ENCODE peak calls at places on chromosomes 3 and 15, in eight cellular contexts. L is kidney epithelial cell; M is suprapubic skin; H is CD8-positive, alpha-beta T cell; G is sigmoid colon; Z is cardiac muscle cell; X is lower leg skin; K is body of pancreas. A is an unnamed sample.

GRCh38 chr15:65579762-65580161 is 31.2 kb downstream of the INTS14 start:
- DNase-seq in Z (no peak), G (no peak), L (no peak), K (no peak), M (no peak), H (no peak), X (no peak), A (no peak)

GRCh38 chr3:49725906-49726681 is 2.3 kb upstream of the GMPPB start:
- DNase-seq in Z (no peak), X (peak), H (no peak), G (no peak), K (no peak), M (peak), L (no peak), A (no peak)

GRCh38 chr3:115239717-115240116 is 92.6 kb upstream of the ZBTB20 start:
- DNase-seq in M (no peak), G (peak), Z (no peak), H (no peak), K (peak), L (peak), X (peak), A (no peak)

GRCh38 chr3:191020730-191021405 is 158.4 kb upstream of the GMNC start:
- DNase-seq in Z (no peak), G (no peak), X (no peak), L (no peak), M (no peak), H (no peak), K (no peak), A (no peak)

GRCh38 chr3:157469571-157470294 is 33.1 kb downstream of the PTX3 start:
- DNase-seq in M (no peak), L (no peak), Z (no peak), K (no peak), X (no peak), G (no peak), H (no peak), A (peak)

GRCh38 chr3:148211725-148212124 is 486.0 kb upstream of the AGTR1 start:
- DNase-seq in G (no peak), H (no peak), Z (no peak), M (no peak), X (no peak), K (no peak), L (peak), A (no peak)

GRCh38 chr15:29773816-29774215 is 48.5 kb downstream of the TJP1 start:
- DNase-seq in H (no peak), G (no peak), K (no peak), Z (no peak), L (no peak), M (no peak), X (no peak), A (no peak)

GRCh38 chr3:34011171-34012101 is 213.0 kb downstream of the PDCD6IP start:
- DNase-seq in H (no peak), G (no peak), L (no peak), K (no peak), M (no peak), Z (no peak), X (no peak), A (no peak)

GRCh38 chr3:38549486-38549885 is 53.3 kb downstream of the EXOG start:
- DNase-seq in L (no peak), X (peak), K (no peak), M (peak), G (no peak), H (peak), Z (no peak), A (no peak)

GRCh38 chr3:89306535-89306934 is 199.1 kb downstream of the EPHA3 start:
- DNase-seq in X (no peak), K (no peak), G (no peak), H (no peak), M (no peak), Z (no peak), L (no peak), A (no peak)

GRCh38 chr15:77126927-77127326 is 56.0 kb upstream of the TSPAN3 start:
- DNase-seq in Z (no peak), G (no peak), M (no peak), X (no peak), K (no peak), L (no peak), H (no peak), A (no peak)

GRCh38 chr3:44896449-44896848 is 22.0 kb downstream of the TGM4 start:
- DNase-seq in H (no peak), M (no peak), Z (no peak), K (no peak), G (no peak), X (no peak), L (no peak), A (no peak)

GRCh38 chr15:23064156-23064555 is 24.8 kb upstream of the TUBGCP5 start:
- DNase-seq in Z (no peak), K (no peak), X (peak), G (no peak), M (peak), H (no peak), L (no peak), A (no peak)

GRCh38 chr3:19073341-19074105 is 74.8 kb upstream of the KCNH8 start:
- DNase-seq in H (no peak), G (no peak), X (no peak), K (no peak), Z (no peak), L (no peak), M (no peak), A (no peak)

GRCh38 chr3:12750658-12751071 is 8.4 kb downstream of the TMEM40 start:
- DNase-seq in K (no peak), H (no peak), X (no peak), Z (no peak), L (no peak), M (no peak), G (peak), A (no peak)

GRCh38 chr3:100427694-100428093 is 26.4 kb downstream of the LNP1 start:
- DNase-seq in M (no peak), K (no peak), G (no peak), Z (no peak), L (no peak), H (no peak), X (no peak), A (no peak)

GRCh38 chr3:138732465-138732864 is 102.3 kb downstream of the PIK3CB start:
- DNase-seq in M (no peak), Z (no peak), G (no peak), L (no peak), H (no peak), X (no peak), K (no peak), A (no peak)

GRCh38 chr3:140529096-140529495 is 148.8 kb upstream of the TRIM42 start:
- DNase-seq in Z (no peak), X (no peak), L (peak), H (no peak), G (no peak), K (no peak), M (no peak), A (no peak)

GRCh38 chr3:158737987-158738615 is 5.8 kb upstream of the RARRES1 start:
- DNase-seq in X (peak), G (no peak), L (no peak), M (no peak), H (no peak), Z (no peak), K (no peak), A (no peak)

GRCh38 chr3:95389725-95390313 is 1327.0 kb downstream of the NSUN3 start:
- DNase-seq in Z (no peak), H (no peak), G (no peak), M (no peak), X (no peak), L (no peak), K (no peak), A (no peak)

GRCh38 chr3:155391583-155391982 is 98.1 kb upstream of the STRIT1 start:
- DNase-seq in X (no peak), G (peak), Z (no peak), K (peak), M (no peak), H (no peak), L (peak), A (no peak)

GRCh38 chr15:46280753-46281521 is 646.1 kb downstream of the SQOR start:
- DNase-seq in G (no peak), Z (peak), X (no peak), H (no peak), M (no peak), L (no peak), K (peak), A (no peak)

GRCh38 chr3:27360113-27361078 is 8.8 kb downstream of the NEK10 start:
- DNase-seq in L (no peak), H (no peak), K (peak), M (no peak), G (no peak), X (no peak), Z (no peak), A (no peak)

GRCh38 chr15:58589047-58589446 is 157.3 kb downstream of the LIPC start:
- DNase-seq in M (no peak), H (no peak), K (no peak), G (no peak), Z (no peak), X (no peak), L (no peak), A (no peak)

GRCh38 chr3:34056951-34057390 is 258.5 kb downstream of the PDCD6IP start:
- DNase-seq in Z (no peak), K (no peak), X (no peak), M (no peak), L (no peak), G (no peak), H (no peak), A (no peak)

GRCh38 chr3:170862618-170863374 is 7.2 kb downstream of the RPL22L1 start:
- DNase-seq in L (no peak), K (no peak), M (no peak), X (no peak), G (no peak), Z (peak), H (no peak), A (no peak)

GRCh38 chr15:60970246-60971170 is 258.6 kb downstream of the RORA start:
- DNase-seq in H (no peak), K (no peak), Z (no peak), G (no peak), L (no peak), M (no peak), X (no peak), A (no peak)

GRCh38 chr15:63056843-63057242 is 14.3 kb downstream of the TPM1 start:
- DNase-seq in X (no peak), K (peak), L (no peak), H (no peak), Z (no peak), M (no peak), G (peak), A (no peak)

GRCh38 chr3:87696276-87697013 is 362.4 kb downstream of the CGGBP1 start:
- DNase-seq in M (no peak), K (no peak), H (no peak), Z (no peak), L (no peak), G (no peak), X (no peak), A (no peak)

GRCh38 chr3:76495216-76495615 is 544.7 kb upstream of the ROBO2 start:
- DNase-seq in X (no peak), M (no peak), H (no peak), Z (no peak), K (no peak), L (no peak), G (no peak), A (no peak)

GRCh38 chr3:14016900-14017475 is 107.7 kb downstream of the CHCHD4 start:
- DNase-seq in L (no peak), G (no peak), M (no peak), K (no peak), X (no peak), H (no peak), Z (no peak), A (no peak)

GRCh38 chr15:75178938-75179772 is 22.5 kb upstream of the C15orf39 start:
- DNase-seq in L (no peak), G (no peak), M (no peak), X (no peak), K (no peak), H (no peak), Z (no peak), A (no peak)
- H3K4me3 ChIP-seq in L (no peak), G (no peak), M (peak), X (no peak), K (no peak), H (no peak), Z (peak), A (no peak)

DNA sequence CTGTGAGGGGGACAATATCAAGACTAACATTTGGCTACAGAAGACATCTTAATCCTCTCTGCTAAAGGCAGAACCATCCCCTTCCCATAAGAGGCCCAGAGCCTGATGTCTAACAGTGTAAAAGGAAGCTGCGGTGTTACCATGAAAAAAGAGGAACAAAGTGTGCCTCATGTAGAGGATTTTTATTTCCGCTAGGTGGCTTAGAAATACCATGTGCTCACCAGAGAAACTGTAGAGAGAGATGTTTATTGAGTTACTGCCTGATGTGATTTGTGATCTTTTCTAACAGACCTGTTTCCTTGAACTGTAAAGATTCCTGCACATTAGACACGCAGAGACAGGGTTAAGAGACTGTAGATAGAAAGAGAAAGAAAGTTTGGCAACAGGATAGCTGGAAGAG is 22.1 kb downstream of the OR5H15 start:
- DNase-seq in X (no peak), G (no peak), K (no peak), M (no peak), Z (peak), H (no peak), L (no peak), A (peak)
- TF ChIP-seq CTCF in X (no peak), G (no peak), K (no peak), M (no peak), Z (no peak), H (no peak), L (peak), A (peak)

DNA sequence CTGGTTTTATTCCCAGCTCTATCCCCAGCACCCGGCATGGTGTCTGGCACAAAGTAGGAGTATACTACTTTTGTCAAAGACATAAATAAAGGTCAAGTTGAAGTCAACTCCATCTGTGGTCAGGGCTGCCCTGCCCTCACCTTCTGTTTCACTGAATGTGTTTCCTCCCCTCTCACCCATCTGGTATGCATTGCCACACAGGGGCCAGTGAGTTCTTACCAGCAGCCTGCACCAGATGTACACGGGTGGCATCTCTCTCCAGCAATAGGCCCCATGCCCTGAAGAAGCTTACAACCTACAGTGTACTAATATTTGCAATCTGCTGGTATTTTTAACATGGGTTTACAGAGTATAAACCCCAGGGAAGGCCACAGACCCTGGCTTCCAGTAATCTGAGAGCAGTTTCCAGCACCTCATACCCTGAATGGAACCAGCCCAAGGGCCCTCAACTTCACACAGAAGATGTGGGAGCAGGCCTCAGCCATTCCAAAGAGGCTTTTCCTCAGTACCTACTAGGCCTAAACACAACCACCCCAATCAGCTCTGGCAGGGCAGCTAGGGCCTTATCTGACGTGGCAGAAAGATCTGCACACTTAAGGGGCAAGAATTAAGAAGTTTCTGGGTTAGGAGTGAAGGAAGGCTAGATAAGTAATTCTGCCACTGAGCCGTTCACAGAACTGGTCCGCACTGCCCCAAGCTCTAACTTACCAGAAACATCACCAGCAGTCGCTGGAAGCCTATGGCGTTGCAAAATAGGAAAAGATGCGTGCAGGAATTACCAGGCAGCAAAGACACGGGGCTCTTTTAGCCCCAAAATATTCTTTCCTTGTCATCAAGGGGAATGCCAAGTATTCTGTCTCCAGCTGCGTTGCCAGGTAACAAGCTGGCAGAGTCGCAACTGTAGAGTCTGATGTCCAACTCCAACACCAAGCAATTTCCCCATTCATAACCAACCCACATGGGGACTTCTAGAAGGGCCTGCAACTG is 2.1 kb downstream of the IDH2 start:
- DNase-seq in H (no peak), X (peak), G (peak), L (no peak), M (no peak), Z (no peak), K (peak), A (peak)
- H3K4me3 ChIP-seq in H (no peak), X (no peak), G (no peak), L (no peak), M (peak), Z (peak), K (no peak), A (no peak)

GRCh38 chr15:45093622-45094357 is 20.2 kb downstream of the DUOX2 start:
- DNase-seq in K (no peak), X (no peak), L (no peak), M (no peak), H (no peak), Z (no peak), G (peak), A (no peak)

GRCh38 chr15:45091161-45091560 is 22.8 kb downstream of the DUOX2 start:
- DNase-seq in M (no peak), K (no peak), G (no peak), Z (no peak), X (no peak), H (no peak), L (no peak), A (no peak)

GRCh38 chr15:45091581-45091980 is 22.4 kb downstream of the DUOX2 start:
- DNase-seq in Z (no peak), X (no peak), M (no peak), K (no peak), G (no peak), L (no peak), H (no peak), A (no peak)

GRCh38 chr15:45094358-45094730 is 19.6 kb downstream of the DUOX2 start:
- DNase-seq in K (no peak), Z (no peak), X (no peak), L (no peak), G (peak), H (no peak), M (no peak), A (no peak)

DNA sequence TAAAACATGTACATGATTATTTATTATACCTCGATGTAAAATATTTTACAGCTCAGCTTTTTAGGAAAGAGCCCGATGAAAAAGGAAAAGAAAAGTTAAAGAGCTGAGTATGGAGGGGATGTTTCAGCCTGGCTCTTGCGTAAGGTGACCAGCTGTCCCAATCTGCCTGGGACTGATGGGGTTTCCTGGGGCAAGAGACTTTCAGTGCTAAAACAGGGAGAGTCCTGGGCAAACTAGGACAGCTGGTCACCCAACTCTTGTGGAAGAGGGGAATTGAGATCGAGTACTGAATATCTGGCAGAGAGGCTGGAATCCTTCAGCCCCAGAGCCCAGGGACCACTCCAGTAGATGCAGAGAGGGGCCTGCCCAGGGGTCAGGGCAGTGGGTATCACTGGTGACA is 21.0 kb downstream of the DUOX2 start:
- DNase-seq in G (peak), Z (no peak), K (no peak), X (peak), H (no peak), L (no peak), M (no peak), A (no peak)
- TF ChIP-seq CTCF in G (no peak), Z (no peak), K (no peak), X (no peak), H (no peak), L (no peak), M (no peak), A (no peak)